ENCODE peak calls at places on chromosome 9, in seven cellular contexts. U, I, R, T, N, K and J are unnamed samples.
A peak's percentile ranks its signal among the peaks of the same experiment; 100 is the strongest.

GRCh38 chr9:112028242-112029221 is 131.9 kb downstream of the UGCG start:
- DNase-seq in U (peak; percentile 36), I (no peak), R (no peak), T (no peak), N (no peak), K (no peak), J (no peak)

GRCh38 chr9:124663046-124663961 is 107.8 kb downstream of the NR6A1 start:
- DNase-seq in U (no peak), I (no peak), R (no peak), T (no peak), N (no peak), K (no peak), J (no peak)

GRCh38 chr9:131754846-131755245 is 15.0 kb upstream of the RAPGEF1 start:
- DNase-seq in U (no peak), I (no peak), R (peak; percentile 75), T (no peak), N (no peak), K (no peak), J (no peak)

GRCh38 chr9:130024597-130024994 is 18.4 kb downstream of the FNBP1 start:
- DNase-seq in U (peak; percentile 94), I (no peak), R (no peak), T (no peak), N (no peak), K (no peak), J (no peak)

GRCh38 chr9:130138791-130139190 is 33.4 kb upstream of the NCS1 start:
- DNase-seq in U (no peak), I (no peak), R (no peak), T (no peak), N (peak; percentile 78), K (no peak), J (no peak)

GRCh38 chr9:88230612-88231011 is 92.3 kb upstream of the SPATA31C2 start:
- DNase-seq in U (peak; percentile 30), I (no peak), R (no peak), T (no peak), N (no peak), K (no peak), J (no peak)

GRCh38 chr9:107648153-107648716 is 158.7 kb upstream of the KLF4 start:
- DNase-seq in U (no peak), I (no peak), R (no peak), T (no peak), N (no peak), K (no peak), J (no peak)

GRCh38 chr9:123302348-123303214 is 34.2 kb upstream of the STRBP start:
- DNase-seq in U (no peak), I (no peak), R (no peak), T (no peak), N (no peak), K (no peak), J (no peak)

GRCh38 chr9:96618209-96619108 is 1.2 kb downstream of the CDC14B start:
- DNase-seq in U (peak; percentile 52), I (no peak), R (peak; percentile 34), T (peak; percentile 47), N (peak; percentile 77), K (no peak), J (no peak)

GRCh38 chr9:35162605-35163315 is 951 bp downstream of the UNC13B start:
- DNase-seq in U (peak; percentile 20), I (no peak), R (peak; percentile 34), T (no peak), N (no peak), K (peak; percentile 11), J (peak; percentile 38)

GRCh38 chr9:37144762-37145161 is 24.4 kb downstream of the ZCCHC7 start:
- DNase-seq in U (no peak), I (no peak), R (peak; percentile 63), T (peak; percentile 45), N (no peak), K (peak; percentile 65), J (no peak)

GRCh38 chr9:87336914-87337333 is 160.7 kb upstream of the DAPK1 start:
- DNase-seq in U (peak; percentile 44), I (peak; percentile 54), R (peak; percentile 94), T (peak; percentile 89), N (peak; percentile 86), K (peak; percentile 71), J (peak; percentile 66)

GRCh38 chr9:36276840-36277239 is 18.6 kb upstream of the GNE start:
- DNase-seq in U (no peak), I (no peak), R (peak; percentile 20), T (peak; percentile 36), N (peak; percentile 43), K (no peak), J (no peak)

GRCh38 chr9:124363326-124364096 is 51.7 kb downstream of the PSMB7 start:
- DNase-seq in U (no peak), I (no peak), R (no peak), T (no peak), N (no peak), K (no peak), J (no peak)

GRCh38 chr9:113355197-113355596 is 5.9 kb downstream of the BSPRY start:
- DNase-seq in U (no peak), I (no peak), R (peak; percentile 61), T (peak; percentile 29), N (no peak), K (peak; percentile 33), J (no peak)

GRCh38 chr9:124390812-124391658 is 24.2 kb downstream of the PSMB7 start:
- DNase-seq in U (peak; percentile 49), I (no peak), R (no peak), T (peak; percentile 39), N (no peak), K (no peak), J (no peak)

GRCh38 chr9:129958771-129959170 is 84.2 kb downstream of the FNBP1 start:
- DNase-seq in U (no peak), I (no peak), R (no peak), T (no peak), N (no peak), K (no peak), J (no peak)

GRCh38 chr9:130908129-130908877 is 11.7 kb upstream of the QRFP start:
- DNase-seq in U (no peak), I (no peak), R (no peak), T (no peak), N (no peak), K (no peak), J (no peak)

GRCh38 chr9:21812945-21813568 is 10.6 kb downstream of the MTAP start:
- DNase-seq in U (peak; percentile 72), I (no peak), R (peak; percentile 82), T (peak; percentile 74), N (peak; percentile 81), K (peak; percentile 72), J (peak; percentile 54)

GRCh38 chr9:700365-701282 is 140.9 kb upstream of the DMRT1 start:
- DNase-seq in U (no peak), I (no peak), R (no peak), T (no peak), N (no peak), K (no peak), J (peak; percentile 76)

DNA sequence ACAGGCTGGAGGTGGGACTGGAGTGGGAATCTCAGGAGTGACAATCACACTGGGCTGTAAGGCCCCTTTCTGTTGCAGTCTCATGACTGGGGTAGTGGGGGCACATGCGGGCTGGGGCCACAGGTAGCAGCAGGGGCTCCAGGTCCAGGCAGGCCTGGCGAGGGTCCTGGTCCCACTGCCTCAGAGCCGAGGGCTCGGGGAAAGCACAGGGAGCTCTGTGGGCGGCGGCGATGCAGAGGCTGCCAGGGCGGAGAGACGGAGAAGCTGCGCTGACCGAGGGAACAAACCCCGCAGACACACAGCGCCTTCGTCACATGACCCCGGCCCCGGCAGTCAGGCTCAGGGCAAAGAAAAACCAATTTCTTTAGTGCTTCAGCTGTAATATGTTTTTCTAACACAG is 5.3 kb upstream of the LHX3 start:
- DNase-seq in U (no peak), I (no peak), R (no peak), T (no peak), N (no peak), K (no peak), J (no peak)
- TF ChIP-seq CTCF in U (no peak), I (no peak), R (no peak), T (no peak), N (no peak), K (no peak), J (no peak)

DNA sequence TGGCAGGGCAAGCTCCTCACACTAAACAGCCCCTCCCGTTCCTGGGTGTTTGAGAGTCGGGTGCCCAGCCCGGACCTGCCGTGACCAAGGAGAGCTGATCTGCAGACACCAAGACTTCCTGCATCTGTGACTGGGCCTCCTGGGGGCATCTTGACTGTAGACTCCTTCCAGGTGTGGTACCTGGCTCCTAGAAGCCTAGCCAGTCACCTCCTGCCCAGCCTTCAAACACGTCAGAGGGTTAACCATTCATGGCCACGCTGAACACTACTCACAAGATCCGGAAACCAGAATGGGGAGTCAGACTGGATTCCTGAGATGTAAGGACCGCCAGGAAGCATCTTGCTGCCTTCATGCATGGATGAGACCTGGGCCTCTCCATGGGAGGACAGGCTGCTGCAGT is 3.7 kb upstream of the LCN2 start:
- DNase-seq in U (peak; percentile 94), I (no peak), R (no peak), T (no peak), N (no peak), K (no peak), J (no peak)
- H3K27ac ChIP-seq in U (peak overlapping the region; percentile 99), I (no peak overlapping the region), R (no peak overlapping the region), T (no peak overlapping the region), N (no peak overlapping the region), K (no peak overlapping the region), J (no peak overlapping the region)

DNA sequence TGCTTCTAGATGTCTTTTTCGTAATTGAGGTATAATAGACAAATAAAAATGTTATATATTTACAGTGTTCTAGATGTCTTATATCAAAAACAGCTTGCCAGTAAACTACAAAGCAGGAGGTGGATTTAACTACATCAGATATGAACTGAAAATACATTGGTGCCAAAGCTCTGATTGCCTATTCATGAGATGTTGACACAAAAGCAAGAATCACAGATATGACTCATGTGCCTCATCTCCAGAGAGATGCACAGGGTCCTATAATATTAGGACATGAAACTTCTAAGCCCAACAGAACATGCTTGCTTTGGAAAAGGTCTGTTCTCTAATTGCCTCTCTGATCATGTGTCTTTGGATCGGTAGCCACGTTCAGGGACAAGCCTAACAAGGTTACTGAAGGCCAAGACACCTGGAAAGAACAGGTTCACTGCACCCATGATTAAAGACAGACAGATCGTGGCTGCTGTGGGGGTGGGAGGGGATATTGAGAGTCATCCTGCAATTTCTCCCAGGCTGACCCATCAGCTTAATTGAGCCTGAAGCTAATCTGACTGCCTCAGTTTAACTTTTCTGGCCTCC is 16.8 kb downstream of the ABCA1 start:
- DNase-seq in U (peak; percentile 48), I (no peak), R (no peak), T (no peak), N (no peak), K (peak; percentile 41), J (no peak)
- TF ChIP-seq EZH2phosphoT487 in U (no peak), I (no peak), R (no peak), T (no peak), N (no peak), K (no peak), J (no peak)

DNA sequence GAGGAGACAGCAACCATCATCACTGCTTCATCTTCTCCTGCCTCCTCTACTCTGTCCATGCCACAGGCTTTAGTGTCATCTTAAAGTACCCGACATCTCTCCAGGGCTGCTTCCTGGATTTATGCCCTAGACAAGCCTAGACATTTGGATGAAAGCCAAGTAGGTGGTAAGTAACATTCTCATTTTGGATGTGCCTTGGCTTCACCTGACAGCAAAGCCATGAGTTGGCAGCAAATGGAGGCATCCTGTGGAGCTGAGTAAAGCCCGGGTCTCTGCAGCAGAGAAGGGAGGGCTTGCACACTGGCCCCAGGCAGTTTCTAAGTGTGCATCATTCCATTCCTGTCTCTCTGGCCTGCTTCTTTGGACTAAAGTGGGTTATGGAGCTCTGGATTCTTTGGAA is 299.1 kb downstream of the DMAC1 start:
- DNase-seq in U (no peak), I (no peak), R (no peak), T (no peak), N (no peak), K (no peak), J (no peak)
- TF ChIP-seq CTCF in U (no peak), I (no peak), R (no peak), T (no peak), N (no peak), K (no peak), J (no peak)